ENCODE peak calls at places on chromosomes 1 and 21, in six cellular contexts. One of them, this sample, is unnamed.

GRCh38 chr1:150976401-150976821 is 1.8 kb upstream of the CERS2 start:
- DNase-seq in cardiac muscle cell: no peak
- DNase-seq in H54: no peak
- DNase-seq in CD4-positive, alpha-beta T cell: no peak
- DNase-seq in activated CD4-positive, alpha-beta T cell treated with anti-CD3 and anti-CD28 coated beads for 1 hour: no peak
- DNase-seq in dorsolateral prefrontal cortex: no peak
- DNase-seq in this sample: no peak

GRCh38 chr1:53073899-53074311 is 11.9 kb downstream of the PODN start:
- DNase-seq in activated CD4-positive, alpha-beta T cell treated with anti-CD3 and anti-CD28 coated beads for 1 hour: no peak
- DNase-seq in dorsolateral prefrontal cortex: peak; percentile 31
- DNase-seq in cardiac muscle cell: no peak
- DNase-seq in H54: no peak
- DNase-seq in CD4-positive, alpha-beta T cell: no peak
- DNase-seq in this sample: peak; percentile 70

GRCh38 chr1:4700801-4701200 is 46.4 kb downstream of the AJAP1 start:
- DNase-seq in CD4-positive, alpha-beta T cell: no peak
- DNase-seq in cardiac muscle cell: no peak
- DNase-seq in activated CD4-positive, alpha-beta T cell treated with anti-CD3 and anti-CD28 coated beads for 1 hour: no peak
- DNase-seq in dorsolateral prefrontal cortex: peak; percentile 91
- DNase-seq in H54: no peak
- DNase-seq in this sample: no peak

GRCh38 chr21:29194847-29195246 is 64.4 kb downstream of the MAP3K7CL start:
- DNase-seq in cardiac muscle cell: peak; percentile 26
- DNase-seq in dorsolateral prefrontal cortex: no peak
- DNase-seq in H54: no peak
- DNase-seq in CD4-positive, alpha-beta T cell: no peak
- DNase-seq in activated CD4-positive, alpha-beta T cell treated with anti-CD3 and anti-CD28 coated beads for 1 hour: no peak
- DNase-seq in this sample: no peak

GRCh38 chr1:204363335-204364114 is 3.8 kb upstream of the PLEKHA6 start:
- DNase-seq in dorsolateral prefrontal cortex: peak; percentile 78
- DNase-seq in cardiac muscle cell: peak; percentile 81
- DNase-seq in H54: peak; percentile 53
- DNase-seq in CD4-positive, alpha-beta T cell: peak; percentile 56
- DNase-seq in activated CD4-positive, alpha-beta T cell treated with anti-CD3 and anti-CD28 coated beads for 1 hour: peak; percentile 59
- DNase-seq in this sample: no peak

GRCh38 chr1:93805027-93805426 is 74.0 kb downstream of the DNTTIP2 start:
- DNase-seq in dorsolateral prefrontal cortex: no peak
- DNase-seq in CD4-positive, alpha-beta T cell: no peak
- DNase-seq in activated CD4-positive, alpha-beta T cell treated with anti-CD3 and anti-CD28 coated beads for 1 hour: no peak
- DNase-seq in H54: no peak
- DNase-seq in cardiac muscle cell: no peak
- DNase-seq in this sample: no peak

GRCh38 chr1:201560328-201561194 is 21.6 kb downstream of the NAV1 start:
- DNase-seq in CD4-positive, alpha-beta T cell: no peak
- DNase-seq in activated CD4-positive, alpha-beta T cell treated with anti-CD3 and anti-CD28 coated beads for 1 hour: no peak
- DNase-seq in cardiac muscle cell: no peak
- DNase-seq in H54: no peak
- DNase-seq in dorsolateral prefrontal cortex: no peak
- DNase-seq in this sample: no peak

GRCh38 chr1:180098242-180098995 is 56.2 kb upstream of the QSOX1 start:
- DNase-seq in CD4-positive, alpha-beta T cell: no peak
- DNase-seq in H54: no peak
- DNase-seq in cardiac muscle cell: peak; percentile 89
- DNase-seq in dorsolateral prefrontal cortex: no peak
- DNase-seq in activated CD4-positive, alpha-beta T cell treated with anti-CD3 and anti-CD28 coated beads for 1 hour: no peak
- DNase-seq in this sample: no peak

GRCh38 chr1:109773203-109773899 is 9.6 kb upstream of the EPS8L3 start:
- DNase-seq in activated CD4-positive, alpha-beta T cell treated with anti-CD3 and anti-CD28 coated beads for 1 hour: peak; percentile 62
- DNase-seq in CD4-positive, alpha-beta T cell: peak; percentile 60
- DNase-seq in dorsolateral prefrontal cortex: peak; percentile 88
- DNase-seq in H54: peak; percentile 72
- DNase-seq in cardiac muscle cell: peak; percentile 94
- DNase-seq in this sample: peak; percentile 87

GRCh38 chr1:226457307-226457712 is 49.4 kb upstream of the PARP1 start:
- DNase-seq in H54: no peak
- DNase-seq in cardiac muscle cell: peak; percentile 35
- DNase-seq in CD4-positive, alpha-beta T cell: peak; percentile 27
- DNase-seq in activated CD4-positive, alpha-beta T cell treated with anti-CD3 and anti-CD28 coated beads for 1 hour: no peak
- DNase-seq in dorsolateral prefrontal cortex: no peak
- DNase-seq in this sample: no peak

GRCh38 chr1:44950434-44950833 is 36.0 kb downstream of the EIF2B3 start:
- DNase-seq in dorsolateral prefrontal cortex: no peak
- DNase-seq in H54: no peak
- DNase-seq in activated CD4-positive, alpha-beta T cell treated with anti-CD3 and anti-CD28 coated beads for 1 hour: no peak
- DNase-seq in cardiac muscle cell: no peak
- DNase-seq in CD4-positive, alpha-beta T cell: no peak
- DNase-seq in this sample: no peak

GRCh38 chr1:180912211-180912800 is 391 bp upstream of the KIAA1614 start:
- DNase-seq in H54: peak; percentile 52
- DNase-seq in activated CD4-positive, alpha-beta T cell treated with anti-CD3 and anti-CD28 coated beads for 1 hour: no peak
- DNase-seq in cardiac muscle cell: peak; percentile 58
- DNase-seq in CD4-positive, alpha-beta T cell: no peak
- DNase-seq in dorsolateral prefrontal cortex: peak; percentile 34
- DNase-seq in this sample: no peak

GRCh38 chr21:33293136-33293535 is 27.0 kb downstream of the IL10RB start:
- DNase-seq in activated CD4-positive, alpha-beta T cell treated with anti-CD3 and anti-CD28 coated beads for 1 hour: no peak
- DNase-seq in CD4-positive, alpha-beta T cell: no peak
- DNase-seq in dorsolateral prefrontal cortex: no peak
- DNase-seq in cardiac muscle cell: no peak
- DNase-seq in H54: no peak
- DNase-seq in this sample: no peak

GRCh38 chr1:182431278-182431677 is 18.7 kb upstream of the RGSL1 start:
- DNase-seq in activated CD4-positive, alpha-beta T cell treated with anti-CD3 and anti-CD28 coated beads for 1 hour: no peak
- DNase-seq in dorsolateral prefrontal cortex: no peak
- DNase-seq in H54: no peak
- DNase-seq in CD4-positive, alpha-beta T cell: no peak
- DNase-seq in cardiac muscle cell: no peak
- DNase-seq in this sample: no peak

GRCh38 chr1:207019161-207019560 is 13.4 kb downstream of the C1orf116 start:
- DNase-seq in cardiac muscle cell: no peak
- DNase-seq in H54: no peak
- DNase-seq in CD4-positive, alpha-beta T cell: no peak
- DNase-seq in activated CD4-positive, alpha-beta T cell treated with anti-CD3 and anti-CD28 coated beads for 1 hour: no peak
- DNase-seq in dorsolateral prefrontal cortex: no peak
- DNase-seq in this sample: no peak

GRCh38 chr1:223706077-223706988 is 6.0 kb upstream of the CAPN2 start:
- DNase-seq in activated CD4-positive, alpha-beta T cell treated with anti-CD3 and anti-CD28 coated beads for 1 hour: no peak
- DNase-seq in cardiac muscle cell: peak; percentile 96
- DNase-seq in dorsolateral prefrontal cortex: no peak
- DNase-seq in H54: no peak
- DNase-seq in CD4-positive, alpha-beta T cell: no peak
- DNase-seq in this sample: no peak

GRCh38 chr1:88462481-88463261 is 221.4 kb upstream of the PKN2 start:
- DNase-seq in cardiac muscle cell: peak; percentile 49
- DNase-seq in activated CD4-positive, alpha-beta T cell treated with anti-CD3 and anti-CD28 coated beads for 1 hour: no peak
- DNase-seq in dorsolateral prefrontal cortex: peak; percentile 69
- DNase-seq in H54: no peak
- DNase-seq in CD4-positive, alpha-beta T cell: no peak
- DNase-seq in this sample: peak; percentile 71

GRCh38 chr1:7579016-7579415 is 192.1 kb upstream of the VAMP3 start:
- DNase-seq in CD4-positive, alpha-beta T cell: no peak
- DNase-seq in H54: no peak
- DNase-seq in dorsolateral prefrontal cortex: no peak
- DNase-seq in cardiac muscle cell: no peak
- DNase-seq in activated CD4-positive, alpha-beta T cell treated with anti-CD3 and anti-CD28 coated beads for 1 hour: no peak
- DNase-seq in this sample: peak; percentile 80

GRCh38 chr1:179079113-179079761 is 2.6 kb upstream of the TOR3A start:
- DNase-seq in H54: no peak
- DNase-seq in dorsolateral prefrontal cortex: no peak
- DNase-seq in activated CD4-positive, alpha-beta T cell treated with anti-CD3 and anti-CD28 coated beads for 1 hour: no peak
- DNase-seq in cardiac muscle cell: peak; percentile 88
- DNase-seq in CD4-positive, alpha-beta T cell: peak; percentile 18
- DNase-seq in this sample: no peak

GRCh38 chr1:225760531-225760930 is 17.1 kb upstream of the SRP9 start:
- DNase-seq in dorsolateral prefrontal cortex: no peak
- DNase-seq in CD4-positive, alpha-beta T cell: no peak
- DNase-seq in activated CD4-positive, alpha-beta T cell treated with anti-CD3 and anti-CD28 coated beads for 1 hour: no peak
- DNase-seq in cardiac muscle cell: no peak
- DNase-seq in H54: no peak
- DNase-seq in this sample: no peak

GRCh38 chr1:155645648-155646047 is 35.6 kb downstream of the MSTO1 start:
- DNase-seq in activated CD4-positive, alpha-beta T cell treated with anti-CD3 and anti-CD28 coated beads for 1 hour: no peak
- DNase-seq in H54: no peak
- DNase-seq in cardiac muscle cell: peak; percentile 52
- DNase-seq in dorsolateral prefrontal cortex: no peak
- DNase-seq in CD4-positive, alpha-beta T cell: no peak
- DNase-seq in this sample: no peak

GRCh38 chr1:147273409-147274307 is 31.2 kb downstream of the CHD1L start:
- DNase-seq in activated CD4-positive, alpha-beta T cell treated with anti-CD3 and anti-CD28 coated beads for 1 hour: no peak
- DNase-seq in H54: peak; percentile 30
- DNase-seq in cardiac muscle cell: peak; percentile 86
- DNase-seq in dorsolateral prefrontal cortex: no peak
- DNase-seq in CD4-positive, alpha-beta T cell: peak; percentile 0
- DNase-seq in this sample: no peak

GRCh38 chr1:57015071-57015470 is 49.3 kb upstream of the C8B start:
- DNase-seq in dorsolateral prefrontal cortex: no peak
- DNase-seq in CD4-positive, alpha-beta T cell: no peak
- DNase-seq in H54: no peak
- DNase-seq in activated CD4-positive, alpha-beta T cell treated with anti-CD3 and anti-CD28 coated beads for 1 hour: no peak
- DNase-seq in cardiac muscle cell: no peak
- DNase-seq in this sample: no peak

GRCh38 chr21:28439852-28440251 is 552.8 kb downstream of the LTN1 start:
- DNase-seq in dorsolateral prefrontal cortex: no peak
- DNase-seq in H54: no peak
- DNase-seq in cardiac muscle cell: no peak
- DNase-seq in CD4-positive, alpha-beta T cell: no peak
- DNase-seq in activated CD4-positive, alpha-beta T cell treated with anti-CD3 and anti-CD28 coated beads for 1 hour: no peak
- DNase-seq in this sample: no peak

GRCh38 chr1:209805875-209806760 is at the start of gene IRF6:
- DNase-seq in H54: no peak
- DNase-seq in activated CD4-positive, alpha-beta T cell treated with anti-CD3 and anti-CD28 coated beads for 1 hour: peak; percentile 44
- DNase-seq in dorsolateral prefrontal cortex: no peak
- DNase-seq in CD4-positive, alpha-beta T cell: peak; percentile 41
- DNase-seq in cardiac muscle cell: peak; percentile 83
- DNase-seq in this sample: no peak

GRCh38 chr1:179976970-179977651 is 22.5 kb downstream of the CEP350 start:
- DNase-seq in dorsolateral prefrontal cortex: no peak
- DNase-seq in CD4-positive, alpha-beta T cell: no peak
- DNase-seq in activated CD4-positive, alpha-beta T cell treated with anti-CD3 and anti-CD28 coated beads for 1 hour: no peak
- DNase-seq in cardiac muscle cell: peak; percentile 11
- DNase-seq in H54: no peak
- DNase-seq in this sample: no peak

GRCh38 chr21:16773206-16773605 is 739.6 kb upstream of the CXADR start:
- DNase-seq in cardiac muscle cell: peak; percentile 16
- DNase-seq in H54: no peak
- DNase-seq in activated CD4-positive, alpha-beta T cell treated with anti-CD3 and anti-CD28 coated beads for 1 hour: no peak
- DNase-seq in CD4-positive, alpha-beta T cell: no peak
- DNase-seq in dorsolateral prefrontal cortex: no peak
- DNase-seq in this sample: no peak

GRCh38 chr1:21069549-21069948 is 107.1 kb downstream of the EIF4G3 start:
- DNase-seq in H54: no peak
- DNase-seq in CD4-positive, alpha-beta T cell: no peak
- DNase-seq in dorsolateral prefrontal cortex: no peak
- DNase-seq in activated CD4-positive, alpha-beta T cell treated with anti-CD3 and anti-CD28 coated beads for 1 hour: no peak
- DNase-seq in cardiac muscle cell: peak; percentile 62
- DNase-seq in this sample: no peak

This sample was measured in chondrocyte.